ENCODE peak calls at places on chromosomes 13 and 19, in nine cellular contexts. O is mucosa of descending colon; N is cardiac muscle cell; T is stimulated activated CD4-positive, alpha-beta T cell treated with anti-CD3 and anti-CD28 coated beads, Interleukin-15, amount 100 ng/mL, for 1 hour; A is AG04450; Q is stimulated activated CD8-positive, alpha-beta memory T cell treated with anti-CD3 and anti-CD28 coated beads, Interleukin-7, amount 100 ng/mL, for 1 hour; Z is RWPE1; G is CD8-positive, alpha-beta memory T cell; L is esophagus squamous epithelium. M is an unnamed sample.

GRCh38 chr13:44402902-44403719 is 29.5 kb downstream of the SERP2 start:
- DNase-seq in A (no peak), Z (no peak), G (no peak), Q (no peak), T (no peak), O (peak), N (no peak), L (no peak), M (no peak)

GRCh38 chr13:44413095-44413494 is 39.5 kb downstream of the SERP2 start:
- DNase-seq in T (no peak), Z (no peak), O (no peak), G (no peak), Q (no peak), N (peak), A (no peak), L (no peak), M (no peak)

GRCh38 chr19:45446295-45446694 is 21.5 kb upstream of the FOSB start:
- DNase-seq in T (no peak), O (peak), Z (no peak), A (no peak), L (no peak), G (peak), Q (no peak), N (peak), M (peak)

GRCh38 chr19:36672368-36672767 is 5.7 kb upstream of the ZNF461 start:
- DNase-seq in N (no peak), L (no peak), Q (no peak), T (no peak), Z (no peak), G (no peak), O (no peak), A (no peak), M (no peak)

GRCh38 chr13:108963846-108964600 is 334.6 kb downstream of the MYO16 start:
- DNase-seq in L (no peak), T (no peak), N (peak), G (no peak), O (no peak), A (peak), Q (no peak), Z (peak), M (no peak)

GRCh38 chr13:113813749-113814434 is 50.0 kb downstream of the GAS6 start:
- DNase-seq in Q (no peak), N (peak), L (no peak), Z (no peak), O (no peak), A (no peak), T (no peak), G (no peak), M (no peak)

GRCh38 chr13:26629260-26629659 is 71.8 kb downstream of the WASF3 start:
- DNase-seq in Q (no peak), T (no peak), G (no peak), Z (no peak), L (no peak), N (peak), O (peak), A (no peak), M (no peak)

GRCh38 chr19:48614436-48615144 is at the start of gene FAM83E:
- DNase-seq in T (no peak), O (peak), G (no peak), Q (no peak), A (no peak), L (no peak), Z (peak), N (no peak), M (no peak)

GRCh38 chr19:4229179-4229931 is at the start of gene EBI3:
- DNase-seq in T (no peak), Q (no peak), Z (no peak), G (no peak), A (no peak), N (peak), O (no peak), L (no peak), M (peak)

GRCh38 chr19:956747-957451 is 27.2 kb upstream of the WDR18 start:
- DNase-seq in T (no peak), A (no peak), Z (peak), N (peak), G (no peak), O (no peak), Q (no peak), L (no peak), M (no peak)

GRCh38 chr13:29294869-29295268 is 300.6 kb downstream of the SLC7A1 start:
- DNase-seq in L (no peak), O (no peak), T (no peak), A (no peak), Z (no peak), Q (no peak), G (no peak), N (no peak), M (no peak)

GRCh38 chr13:99316657-99317244 is 9.6 kb upstream of the GPR183 start:
- DNase-seq in A (no peak), O (no peak), Z (no peak), T (no peak), L (no peak), G (no peak), N (no peak), Q (no peak), M (no peak)

GRCh38 chr19:49216076-49216475 is 58.5 kb downstream of the TRPM4 start:
- DNase-seq in G (no peak), Z (peak), Q (no peak), A (no peak), O (no peak), L (no peak), N (no peak), T (no peak), M (no peak)

GRCh38 chr13:23289917-23290357 is 109.2 kb downstream of the SGCG start:
- DNase-seq in G (no peak), A (peak), O (no peak), Q (no peak), L (no peak), T (no peak), Z (peak), N (peak), M (no peak)

GRCh38 chr19:29965529-29965928 is 23.5 kb downstream of the URI1 start:
- DNase-seq in O (no peak), N (no peak), A (peak), G (no peak), Z (peak), T (no peak), L (no peak), Q (no peak), M (no peak)

GRCh38 chr19:33514885-33515485 is 6.6 kb downstream of the PEPD start:
- DNase-seq in L (no peak), G (no peak), T (no peak), A (no peak), O (peak), Z (no peak), N (no peak), Q (no peak), M (no peak)

GRCh38 chr19:52296773-52297600 is at the start of gene ZNF480:
- DNase-seq in L (peak), N (peak), Q (peak), A (peak), G (peak), T (peak), Z (peak), O (peak), M (peak)

GRCh38 chr19:29672933-29673336 is 7.7 kb downstream of the PLEKHF1 start:
- DNase-seq in A (no peak), T (peak), Z (no peak), O (peak), Q (peak), L (no peak), N (no peak), G (peak), M (peak)

GRCh38 chr19:47539747-47540311 is 25.0 kb upstream of the NAPA start:
- DNase-seq in A (no peak), Q (peak), O (no peak), N (no peak), Z (no peak), T (no peak), L (no peak), G (peak), M (no peak)

GRCh38 chr13:50845211-50845610 is 1.7 kb upstream of the DLEU7 start:
- DNase-seq in Q (no peak), T (no peak), Z (no peak), L (no peak), A (no peak), G (no peak), O (no peak), N (peak), M (no peak)

GRCh38 chr13:39038569-39038898 is 278 bp downstream of the NHLRC3 start:
- DNase-seq in T (no peak), Q (peak), N (no peak), A (no peak), O (peak), G (peak), Z (no peak), L (peak), M (peak)

GRCh38 chr13:52743988-52744387 is 4.4 kb upstream of the CNMD start:
- DNase-seq in L (no peak), N (no peak), T (no peak), Z (no peak), A (no peak), O (no peak), Q (no peak), G (no peak), M (no peak)

GRCh38 chr13:58476176-58476575 is 844.6 kb downstream of the PCDH17 start:
- DNase-seq in L (no peak), Z (no peak), A (no peak), G (no peak), T (no peak), Q (no peak), N (no peak), O (no peak), M (no peak)

GRCh38 chr19:28504139-28504538 is 708.8 kb downstream of the UQCRFS1 start:
- DNase-seq in A (no peak), L (no peak), Z (no peak), Q (no peak), G (no peak), O (no peak), T (no peak), N (no peak), M (no peak)

GRCh38 chr19:3785464-3785937 is 680 bp downstream of the MATK start:
- DNase-seq in O (no peak), Q (no peak), L (no peak), T (no peak), Z (no peak), G (peak), A (no peak), N (no peak), M (no peak)

GRCh38 chr13:30832845-30833332 is 73.2 kb upstream of the MEDAG start:
- DNase-seq in L (no peak), G (no peak), Z (peak), A (no peak), O (peak), T (no peak), Q (peak), N (peak), M (no peak)

GRCh38 chr13:28851422-28851821 is 31.3 kb downstream of the MTUS2 start:
- DNase-seq in A (no peak), N (no peak), L (no peak), T (no peak), Q (no peak), Z (no peak), G (no peak), O (no peak), M (no peak)

GRCh38 chr13:30898721-30899188 is 7.3 kb upstream of the MEDAG start:
- DNase-seq in G (no peak), T (no peak), A (peak), Q (no peak), O (peak), L (no peak), N (peak), Z (peak), M (no peak)

GRCh38 chr19:5141278-5141925 is 172.5 kb downstream of the KDM4B start:
- DNase-seq in N (peak), T (no peak), G (no peak), O (no peak), L (no peak), A (no peak), Q (no peak), Z (peak), M (no peak)

GRCh38 chr19:54364775-54365257 is at the start of gene LAIR1:
- DNase-seq in Z (no peak), N (peak), L (no peak), O (peak), T (peak), A (no peak), Q (peak), G (peak), M (no peak)

GRCh38 chr13:76878043-76878442 is 8.2 kb downstream of the KCTD12 start:
- DNase-seq in G (no peak), L (no peak), A (no peak), Q (no peak), O (no peak), Z (no peak), N (no peak), T (no peak), M (no peak)

GRCh38 chr13:90154311-90154960 is 1193.1 kb upstream of the MIR17HG start:
- DNase-seq in Z (peak), G (no peak), Q (no peak), N (no peak), T (no peak), A (no peak), L (no peak), O (no peak), M (no peak)

GRCh38 chr13:41709511-41709910 is 251.4 kb downstream of the VWA8 start:
- DNase-seq in T (no peak), A (no peak), G (no peak), Z (no peak), Q (no peak), O (no peak), L (no peak), N (peak), M (no peak)

GRCh38 chr13:30026093-30026492 is 175.7 kb upstream of the UBL3 start:
- DNase-seq in Z (no peak), G (no peak), A (peak), L (no peak), Q (no peak), O (no peak), T (no peak), N (peak), M (no peak)

GRCh38 chr13:32025730-32026129 is 5.8 kb upstream of the FRY start:
- DNase-seq in Z (no peak), G (no peak), O (no peak), L (no peak), Q (no peak), A (no peak), N (no peak), T (no peak), M (no peak)

GRCh38 chr13:43408274-43408673 is 378.5 kb downstream of the ENOX1 start:
- DNase-seq in Z (no peak), N (no peak), L (no peak), T (no peak), A (no peak), O (no peak), G (no peak), Q (no peak), M (no peak)